ENCODE peak calls at places on chromosomes 16 and 17, in eight cellular contexts. X is GM23338, B is upper lobe of right lung, G is heart left ventricle, L is AG04450, A is mucosa of descending colon, S is epithelial cell of proximal tubule, M is cardiac fibroblast. W is an unnamed sample.

GRCh38 chr17:1905190-1905919 is 75.5 kb downstream of the RPA1 start:
- DNase-seq in M (no peak), L (no peak), B (no peak), G (no peak), S (no peak), A (peak), X (no peak), W (no peak)

GRCh38 chr16:401468-402348 is at the start of gene DECR2:
- DNase-seq in B (peak), L (peak), M (peak), X (peak), G (peak), A (peak), S (no peak), W (peak)

GRCh38 chr17:67390006-67390645 is 13.0 kb downstream of the PITPNC1 start:
- DNase-seq in L (no peak), X (no peak), S (no peak), G (no peak), M (no peak), A (no peak), B (no peak), W (no peak)

GRCh38 chr17:56595831-56596740 is 2.6 kb downstream of the NOG start:
- DNase-seq in G (no peak), S (no peak), X (peak), A (no peak), M (no peak), L (no peak), B (no peak), W (no peak)

GRCh38 chr17:77140878-77141767 is at the start of gene SEC14L1:
- DNase-seq in L (no peak), A (peak), G (peak), X (peak), B (peak), M (peak), S (no peak), W (no peak)

GRCh38 chr17:54694287-54694887 is 206.3 kb upstream of the TOM1L1 start:
- DNase-seq in G (no peak), S (no peak), L (no peak), X (peak), M (no peak), B (no peak), A (no peak), W (no peak)

GRCh38 chr16:87131996-87132345 is 185.2 kb downstream of the C16orf95 start:
- DNase-seq in A (no peak), B (no peak), M (no peak), G (no peak), L (no peak), X (no peak), S (no peak), W (no peak)

GRCh38 chr17:50848691-50849090 is 13.3 kb downstream of the WFIKKN2 start:
- DNase-seq in L (no peak), S (no peak), X (no peak), G (no peak), B (no peak), M (no peak), A (no peak), W (no peak)

GRCh38 chr17:28405632-28406477 is at the start of gene SLC46A1:
- DNase-seq in X (peak), L (no peak), B (peak), A (peak), M (peak), S (no peak), G (peak), W (no peak)

GRCh38 chr16:4659363-4660353 is 33.7 kb upstream of the NUDT16L1 start:
- DNase-seq in S (no peak), B (no peak), X (no peak), A (no peak), G (no peak), L (no peak), M (no peak), W (no peak)

GRCh38 chr16:20311548-20311947 is 15.8 kb downstream of the GP2 start:
- DNase-seq in M (no peak), X (no peak), A (no peak), S (no peak), G (no peak), L (no peak), B (no peak), W (no peak)

GRCh38 chr17:47815106-47815918 is 6.3 kb downstream of the OSBPL7 start:
- DNase-seq in G (no peak), A (no peak), B (peak), M (no peak), S (no peak), L (no peak), X (no peak), W (no peak)

GRCh38 chr16:2385441-2385840 is 43.8 kb upstream of the CCNF start:
- DNase-seq in M (no peak), B (no peak), G (no peak), A (no peak), X (peak), S (no peak), L (no peak), W (no peak)

GRCh38 chr17:74820037-74820436 is 39.6 kb downstream of the GRIN2C start:
- DNase-seq in G (no peak), B (no peak), S (no peak), X (no peak), M (no peak), L (no peak), A (no peak), W (no peak)

GRCh38 chr17:78788451-78788850 is 6.4 kb upstream of the CYTH1 start:
- DNase-seq in M (no peak), A (peak), G (no peak), S (no peak), B (no peak), L (no peak), X (no peak), W (no peak)

GRCh38 chr17:10198509-10199249 is at the start of gene GAS7:
- DNase-seq in X (peak), M (peak), L (no peak), A (peak), S (no peak), G (peak), B (peak), W (no peak)

GRCh38 chr16:48958681-48959080 is 323.0 kb downstream of the CBLN1 start:
- DNase-seq in B (no peak), X (no peak), L (no peak), S (no peak), G (no peak), M (peak), A (no peak), W (no peak)

GRCh38 chr17:10121971-10122707 is 76.3 kb downstream of the GAS7 start:
- DNase-seq in M (peak), S (no peak), L (no peak), B (peak), G (no peak), X (no peak), A (no peak), W (no peak)

GRCh38 chr16:77788196-77789084 is at the start of gene VAT1L:
- DNase-seq in G (peak), X (peak), S (no peak), L (no peak), B (no peak), A (no peak), M (peak), W (peak)

GRCh38 chr17:57519199-57519598 is 225.9 kb downstream of the CCDC182 start:
- DNase-seq in S (peak), M (no peak), G (no peak), B (no peak), X (no peak), L (peak), A (no peak), W (peak)

GRCh38 chr17:31740611-31741082 is 118.4 kb downstream of the COPRS start:
- DNase-seq in M (peak), B (no peak), S (no peak), A (no peak), G (no peak), X (no peak), L (peak), W (peak)

GRCh38 chr16:86651823-86652222 is 73.5 kb downstream of the FOXL1 start:
- DNase-seq in L (no peak), G (no peak), X (no peak), M (no peak), S (no peak), B (no peak), A (no peak), W (no peak)

GRCh38 chr16:28549301-28549899 is 4.3 kb upstream of the SGF29 start:
- DNase-seq in M (peak), L (no peak), A (peak), B (no peak), X (peak), G (no peak), S (no peak), W (peak)

GRCh38 chr17:13582776-13583414 is 18.8 kb downstream of the HS3ST3A1 start:
- DNase-seq in A (no peak), X (no peak), L (no peak), B (no peak), G (no peak), S (no peak), M (no peak), W (no peak)

GRCh38 chr16:80023865-80024264 is 423.3 kb upstream of the MAF start:
- DNase-seq in G (no peak), L (no peak), A (no peak), S (no peak), M (no peak), X (no peak), B (no peak), W (peak)

GRCh38 chr16:71373073-71373472 is 14.6 kb downstream of the CALB2 start:
- DNase-seq in S (no peak), A (no peak), G (no peak), X (no peak), L (peak), B (no peak), M (no peak), W (no peak)

GRCh38 chr17:58693208-58693607 is 806 bp downstream of the RAD51C start:
- DNase-seq in B (no peak), S (no peak), X (no peak), M (no peak), A (no peak), L (no peak), G (no peak), W (no peak)

GRCh38 chr16:57071840-57072541 is 20.4 kb upstream of the CPNE2 start:
- DNase-seq in A (no peak), L (no peak), X (no peak), G (no peak), B (no peak), S (no peak), M (peak), W (peak)

GRCh38 chr16:47855431-47855830 is 300.4 kb downstream of the ABCC12 start:
- DNase-seq in X (no peak), S (no peak), L (no peak), A (no peak), G (no peak), M (no peak), B (no peak), W (no peak)

GRCh38 chr16:252366-253337 is 18.0 kb downstream of the FAM234A start:
- DNase-seq in L (no peak), A (peak), X (no peak), B (no peak), M (peak), G (no peak), S (no peak), W (no peak)

GRCh38 chr16:31136287-31136662 is 748 bp upstream of the PRSS8 start:
- DNase-seq in G (no peak), X (no peak), A (no peak), B (no peak), M (no peak), S (no peak), L (no peak), W (no peak)

GRCh38 chr17:2377659-2378058 is 23.2 kb downstream of the MNT start:
- DNase-seq in B (no peak), M (no peak), G (no peak), L (no peak), A (no peak), S (no peak), X (no peak), W (no peak)

GRCh38 chr16:2813661-2814288 is 3.3 kb upstream of the PRSS21 start:
- DNase-seq in X (no peak), L (no peak), G (no peak), S (no peak), A (no peak), B (peak), M (no peak), W (no peak)

GRCh38 chr17:49249292-49249794 is 18.8 kb upstream of the PHOSPHO1 start:
- DNase-seq in A (no peak), G (peak), S (no peak), M (peak), X (no peak), B (peak), L (no peak), W (no peak)

GRCh38 chr16:28572659-28573510 is 19.2 kb downstream of the SGF29 start:
- DNase-seq in A (no peak), S (no peak), M (peak), X (peak), B (no peak), L (no peak), G (peak), W (no peak)

GRCh38 chr16:85306071-85306792 is 194.0 kb upstream of the CIBAR2 start:
- DNase-seq in G (peak), M (peak), A (peak), S (peak), L (peak), X (no peak), B (peak), W (peak)

GRCh38 chr17:45156242-45156641 is 5.4 kb upstream of the HEXIM2 start:
- DNase-seq in G (no peak), B (no peak), A (no peak), X (no peak), L (no peak), M (no peak), S (no peak), W (no peak)

GRCh38 chr17:45161288-45162021 is at the start of gene HEXIM2:
- DNase-seq in X (peak), L (peak), A (peak), M (peak), G (peak), S (peak), B (peak), W (peak)

GRCh38 chr17:45162022-45162687 is 480 bp downstream of the HEXIM2 start:
- DNase-seq in B (no peak), L (no peak), M (no peak), S (no peak), A (no peak), G (peak), X (no peak), W (no peak)

GRCh38 chr17:45164734-45165269 is 3.1 kb downstream of the HEXIM2 start:
- DNase-seq in X (no peak), G (no peak), A (no peak), L (no peak), S (no peak), B (no peak), M (no peak), W (no peak)

GRCh38 chr17:45160505-45161287 is 979 bp upstream of the HEXIM2 start:
- DNase-seq in A (peak), S (no peak), G (peak), M (peak), B (peak), X (peak), L (no peak), W (peak)
- TF ChIP-seq CTCF in A (no peak), S (peak), G (no peak), M (no peak), B (peak), X (peak), L (no peak), W (peak)

DNA sequence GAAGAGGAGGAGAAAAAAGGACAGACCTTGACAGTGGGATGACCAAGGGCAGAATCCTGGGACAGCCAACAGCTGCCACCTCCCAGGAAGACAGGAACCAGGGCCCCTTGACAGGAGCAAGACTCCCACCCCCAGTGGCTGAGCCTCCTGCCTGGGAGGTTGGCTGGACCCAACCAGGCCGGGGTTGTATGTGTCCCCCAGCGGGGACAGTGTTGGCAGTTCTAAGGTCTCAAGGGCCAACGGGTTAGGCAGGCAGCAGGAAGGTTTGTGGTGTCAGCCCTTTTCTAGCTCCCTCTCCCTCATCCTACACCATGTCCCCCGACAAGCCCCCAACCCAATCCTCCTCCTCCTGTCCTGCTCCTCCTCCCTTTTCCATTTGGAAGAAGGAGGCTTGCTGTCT is 126.2 kb downstream of the MRM1 start:
- DNase-seq in G (no peak), X (no peak), M (no peak), S (no peak), A (no peak), L (no peak), B (no peak), W (no peak)
- H3K4me3 ChIP-seq in G (no peak), X (no peak), M (no peak), S (no peak), A (no peak), L (no peak), B (no peak), W (no peak)

DNA sequence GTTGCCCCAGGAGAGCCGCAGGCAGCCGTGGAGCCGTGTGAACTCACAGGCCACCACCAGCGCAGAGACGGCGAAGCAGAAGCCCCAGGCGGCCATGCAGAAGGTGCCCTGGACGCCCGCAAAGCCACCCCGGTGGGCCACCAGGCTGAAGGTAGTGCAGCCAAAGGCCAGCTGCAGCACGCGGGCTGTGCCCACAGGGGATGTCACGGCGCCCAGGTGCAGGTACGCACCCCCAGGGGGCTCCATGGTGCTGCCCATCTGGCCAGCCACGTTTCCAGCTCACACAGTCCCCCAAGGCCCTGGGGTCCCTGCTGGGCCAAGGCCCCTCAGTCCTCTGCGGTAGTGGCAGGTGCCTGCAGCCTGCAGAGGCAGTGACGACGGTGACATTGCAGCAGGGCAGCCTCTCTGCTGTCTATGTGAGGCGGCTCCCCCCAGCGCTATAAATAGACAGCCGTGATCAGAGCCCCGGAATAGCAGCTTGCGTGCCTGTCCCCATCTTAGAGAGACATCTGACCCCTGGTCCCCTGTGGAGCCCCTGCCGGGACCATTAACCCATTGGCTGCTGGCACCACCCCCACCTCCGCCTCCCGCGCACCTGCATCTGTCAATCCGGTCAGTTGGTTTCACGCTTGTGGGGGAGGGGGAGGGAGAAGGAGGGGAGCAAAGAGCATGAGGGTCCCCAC is 4.5 kb upstream of the PYCR1 start:
- DNase-seq in G (peak), X (peak), A (no peak), B (peak), M (no peak), S (no peak), L (no peak), W (no peak)
- TF ChIP-seq CTCF in G (no peak), X (peak), A (no peak), B (no peak), M (no peak), S (no peak), L (no peak), W (no peak)

GRCh38 chr17:45310380-45311324 is 6.2 kb downstream of the MAP3K14 start:
- DNase-seq in G (no peak), B (no peak), M (peak), X (no peak), S (no peak), L (no peak), A (peak), W (no peak)

GRCh38 chr17:45309400-45309799 is 7.4 kb downstream of the MAP3K14 start:
- DNase-seq in X (no peak), G (no peak), A (no peak), M (no peak), L (no peak), S (no peak), B (no peak), W (no peak)

GRCh38 chr17:45311762-45312476 is 4.9 kb downstream of the MAP3K14 start:
- DNase-seq in X (no peak), A (peak), S (peak), B (peak), G (peak), L (no peak), M (no peak), W (peak)

GRCh38 chr17:45312477-45313418 is 4.1 kb downstream of the MAP3K14 start:
- DNase-seq in S (no peak), G (no peak), X (no peak), L (no peak), M (no peak), A (no peak), B (no peak), W (no peak)

DNA sequence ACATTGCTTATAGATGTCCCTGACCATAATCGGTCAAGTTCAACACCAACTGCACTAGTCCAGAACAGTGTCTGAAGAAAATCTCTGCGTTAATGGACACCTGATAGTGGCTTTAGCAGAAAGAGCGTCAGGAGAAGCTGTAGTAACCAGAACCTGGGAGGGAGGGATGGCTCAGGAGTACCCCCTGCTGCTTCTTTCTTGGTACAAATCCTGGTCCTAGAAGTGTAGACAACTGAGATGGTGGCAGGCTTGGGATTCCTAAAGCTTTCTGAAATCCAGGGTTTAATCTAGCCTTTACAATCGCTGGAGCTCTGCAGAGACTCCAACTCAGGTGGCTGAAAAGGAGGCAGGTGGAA is 5.4 kb downstream of the MAP3K14 start:
- DNase-seq in L (no peak), S (no peak), B (no peak), A (no peak), X (no peak), M (no peak), G (no peak), W (no peak)
- H3K4me3 ChIP-seq in L (no peak), S (peak), B (peak), A (no peak), X (no peak), M (no peak), G (no peak), W (no peak)

DNA sequence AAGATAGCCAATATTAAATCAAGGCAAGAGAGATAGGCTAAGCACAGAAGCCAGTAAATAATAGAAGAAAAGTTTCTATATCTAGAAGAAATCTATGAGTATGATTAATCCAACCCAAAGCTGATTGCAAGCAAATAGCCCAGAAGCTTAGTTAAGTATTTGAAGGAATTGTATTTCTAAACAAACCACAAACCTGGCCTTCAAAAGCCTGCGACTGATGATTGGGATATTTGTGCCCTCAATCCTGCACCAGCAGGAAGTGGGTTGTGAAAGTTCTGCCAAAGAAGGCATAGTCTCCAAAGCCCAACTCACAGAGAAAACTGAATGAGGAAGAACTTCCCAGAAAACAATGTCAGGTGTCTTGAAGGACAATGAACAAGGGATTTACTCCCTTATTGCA is 114.5 kb upstream of the C17orf78 start:
- DNase-seq in A (no peak), X (no peak), M (peak), S (peak), L (no peak), G (no peak), B (no peak), W (peak)
- TF ChIP-seq CTCF in A (no peak), X (no peak), M (no peak), S (no peak), L (no peak), G (no peak), B (no peak), W (no peak)

GRCh38 chr17:8148560-8148959 is 3.6 kb downstream of the PER1 start:
- DNase-seq in B (peak), X (no peak), A (peak), G (no peak), M (no peak), S (no peak), L (no peak), W (no peak)

GRCh38 chr17:8147805-8148404 is 4.3 kb downstream of the PER1 start:
- DNase-seq in M (no peak), L (no peak), A (peak), G (no peak), S (no peak), B (no peak), X (no peak), W (no peak)

GRCh38 chr17:8151120-8151640 is 1.0 kb downstream of the PER1 start:
- DNase-seq in X (peak), L (peak), G (peak), B (peak), S (no peak), A (peak), M (peak), W (peak)

GRCh38 chr17:8150194-8151119 is 1.7 kb downstream of the PER1 start:
- DNase-seq in S (no peak), G (no peak), A (peak), X (peak), B (peak), L (no peak), M (peak), W (no peak)

GRCh38 chr17:8149419-8150193 is 2.6 kb downstream of the PER1 start:
- DNase-seq in L (no peak), A (peak), X (no peak), S (no peak), G (no peak), B (no peak), M (no peak), W (no peak)
- H3K4me3 ChIP-seq in L (no peak), A (no peak), X (no peak), S (no peak), G (peak), B (no peak), M (no peak), W (no peak)